ENCODE peak calls at places on chromosomes 12 and 14, in five cellular contexts. One of them, this sample, is unnamed.

GRCh38 chr14:23609001-23609400 is 27.2 kb upstream of the DHRS2 start:
- DNase-seq in trophoblast cell: peak
- DNase-seq in H1: no peak
- DNase-seq in H9: no peak
- DNase-seq in mesenchymal stem cell: no peak
- DNase-seq in this sample: no peak

GRCh38 chr12:70033310-70033709 is 208.3 kb downstream of the MYRFL start:
- DNase-seq in trophoblast cell: no peak
- DNase-seq in H1: no peak
- DNase-seq in H9: no peak
- DNase-seq in mesenchymal stem cell: no peak
- DNase-seq in this sample: no peak

GRCh38 chr14:52175982-52176502 is 91.5 kb upstream of the PTGDR start:
- DNase-seq in trophoblast cell: no peak
- DNase-seq in H1: no peak
- DNase-seq in H9: no peak
- DNase-seq in mesenchymal stem cell: no peak
- DNase-seq in this sample: no peak

GRCh38 chr14:73744874-73745529 is 30.8 kb upstream of the PNMA1 start:
- DNase-seq in trophoblast cell: peak
- DNase-seq in H1: no peak
- DNase-seq in H9: peak
- DNase-seq in mesenchymal stem cell: no peak
- DNase-seq in this sample: no peak

GRCh38 chr12:132726386-132726785 is 15.7 kb downstream of the PGAM5 start:
- DNase-seq in trophoblast cell: no peak
- DNase-seq in H1: no peak
- DNase-seq in H9: no peak
- DNase-seq in mesenchymal stem cell: no peak
- DNase-seq in this sample: no peak

GRCh38 chr14:102055181-102055901 is 31.5 kb downstream of the HSP90AA1 start:
- DNase-seq in trophoblast cell: peak
- DNase-seq in H1: peak
- DNase-seq in H9: peak
- DNase-seq in mesenchymal stem cell: no peak
- DNase-seq in this sample: no peak

GRCh38 chr14:59869381-59870255 is 958 bp downstream of the RTN1 start:
- DNase-seq in trophoblast cell: no peak
- DNase-seq in H1: peak
- DNase-seq in H9: peak
- DNase-seq in mesenchymal stem cell: no peak
- DNase-seq in this sample: no peak

GRCh38 chr14:64266206-64266605 is 28.0 kb downstream of the ESR2 start:
- DNase-seq in trophoblast cell: no peak
- DNase-seq in H1: no peak
- DNase-seq in H9: no peak
- DNase-seq in mesenchymal stem cell: peak
- DNase-seq in this sample: no peak

GRCh38 chr12:93603762-93604161 is 31.3 kb downstream of the SOCS2 start:
- DNase-seq in trophoblast cell: no peak
- DNase-seq in H1: no peak
- DNase-seq in H9: no peak
- DNase-seq in mesenchymal stem cell: no peak
- DNase-seq in this sample: no peak

GRCh38 chr12:124581299-124581698 is 13.9 kb upstream of the NCOR2 start:
- DNase-seq in trophoblast cell: no peak
- DNase-seq in H1: no peak
- DNase-seq in H9: no peak
- DNase-seq in mesenchymal stem cell: no peak
- DNase-seq in this sample: no peak

GRCh38 chr12:79689041-79689476 is 1.7 kb downstream of the PAWR start:
- DNase-seq in trophoblast cell: no peak
- DNase-seq in H1: no peak
- DNase-seq in H9: no peak
- DNase-seq in mesenchymal stem cell: no peak
- DNase-seq in this sample: no peak

GRCh38 chr12:29309320-29309902 is 71.6 kb downstream of the ERGIC2 start:
- DNase-seq in trophoblast cell: peak
- DNase-seq in H1: no peak
- DNase-seq in H9: no peak
- DNase-seq in mesenchymal stem cell: peak
- DNase-seq in this sample: no peak

GRCh38 chr12:14771651-14772137 is 31.6 kb downstream of the WBP11 start:
- DNase-seq in trophoblast cell: peak
- DNase-seq in H1: no peak
- DNase-seq in H9: peak
- DNase-seq in mesenchymal stem cell: peak
- DNase-seq in this sample: no peak

GRCh38 chr12:46470975-46471374 is 98.4 kb upstream of the SLC38A2 start:
- DNase-seq in trophoblast cell: no peak
- DNase-seq in H1: no peak
- DNase-seq in H9: no peak
- DNase-seq in mesenchymal stem cell: peak
- DNase-seq in this sample: no peak

GRCh38 chr14:26123459-26123858 is 474.4 kb downstream of the NOVA1 start:
- DNase-seq in trophoblast cell: no peak
- DNase-seq in H1: no peak
- DNase-seq in H9: no peak
- DNase-seq in mesenchymal stem cell: no peak
- DNase-seq in this sample: no peak

GRCh38 chr12:83040339-83040738 is 353.6 kb downstream of the TMTC2 start:
- DNase-seq in trophoblast cell: no peak
- DNase-seq in H1: no peak
- DNase-seq in H9: no peak
- DNase-seq in mesenchymal stem cell: no peak
- DNase-seq in this sample: no peak

GRCh38 chr14:21090940-21091663 is 7.4 kb downstream of the ZNF219 start:
- DNase-seq in trophoblast cell: no peak
- DNase-seq in H1: no peak
- DNase-seq in H9: no peak
- DNase-seq in mesenchymal stem cell: no peak
- DNase-seq in this sample: no peak

GRCh38 chr12:105835505-105835904 is 303.2 kb downstream of the NUAK1 start:
- DNase-seq in trophoblast cell: no peak
- DNase-seq in H1: no peak
- DNase-seq in H9: no peak
- DNase-seq in mesenchymal stem cell: no peak
- DNase-seq in this sample: no peak

GRCh38 chr14:77376380-77376770 is 519 bp downstream of the TMED8 start:
- DNase-seq in trophoblast cell: no peak
- DNase-seq in H1: peak
- DNase-seq in H9: peak
- DNase-seq in mesenchymal stem cell: peak
- DNase-seq in this sample: peak

GRCh38 chr14:89936654-89937185 is 17.8 kb downstream of the EFCAB11 start:
- DNase-seq in trophoblast cell: peak
- DNase-seq in H1: no peak
- DNase-seq in H9: no peak
- DNase-seq in mesenchymal stem cell: no peak
- DNase-seq in this sample: no peak

GRCh38 chr12:29616664-29617409 is 119.4 kb upstream of the OVCH1 start:
- DNase-seq in trophoblast cell: no peak
- DNase-seq in H1: no peak
- DNase-seq in H9: no peak
- DNase-seq in mesenchymal stem cell: peak
- DNase-seq in this sample: no peak

GRCh38 chr12:4379410-4379809 is at the start of gene FGF23:
- DNase-seq in trophoblast cell: no peak
- DNase-seq in H1: peak
- DNase-seq in H9: peak
- DNase-seq in mesenchymal stem cell: peak
- DNase-seq in this sample: peak

GRCh38 chr12:105741786-105742566 is 396.8 kb downstream of the NUAK1 start:
- DNase-seq in trophoblast cell: peak
- DNase-seq in H1: no peak
- DNase-seq in H9: no peak
- DNase-seq in mesenchymal stem cell: peak
- DNase-seq in this sample: no peak

GRCh38 chr12:21583587-21583986 is 21.1 kb downstream of the GYS2 start:
- DNase-seq in trophoblast cell: no peak
- DNase-seq in H1: no peak
- DNase-seq in H9: no peak
- DNase-seq in mesenchymal stem cell: no peak
- DNase-seq in this sample: no peak

GRCh38 chr12:15151141-15152091 is 69.8 kb downstream of the RERG start:
- DNase-seq in trophoblast cell: peak
- DNase-seq in H1: no peak
- DNase-seq in H9: no peak
- DNase-seq in mesenchymal stem cell: peak
- DNase-seq in this sample: peak

DNA sequence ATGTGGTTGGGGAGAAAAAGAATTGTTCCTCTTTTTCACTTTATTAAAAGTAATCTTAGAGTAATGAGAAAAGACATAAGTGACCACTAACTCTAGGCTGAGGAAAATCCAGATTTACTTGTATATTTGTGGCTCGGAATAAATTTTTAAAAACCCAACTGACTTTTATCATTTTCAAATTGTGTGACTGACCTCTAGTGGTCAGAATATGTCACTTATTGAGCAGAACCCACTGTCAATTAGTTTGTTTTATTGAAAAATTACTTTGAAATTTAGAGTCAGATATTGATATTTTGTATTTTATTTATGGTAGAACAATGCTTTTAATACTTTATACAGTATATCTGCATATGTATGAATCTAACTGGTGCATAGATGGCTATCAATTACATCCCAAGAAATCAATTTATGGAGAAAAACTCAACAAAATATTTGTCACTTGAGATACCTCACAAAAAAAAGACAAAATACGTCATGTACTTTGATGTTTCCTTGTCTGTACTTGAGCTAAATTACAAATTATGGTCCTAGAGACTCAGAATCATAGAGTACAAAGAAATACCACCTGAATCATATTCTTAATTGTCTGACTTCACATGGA is 229.4 kb downstream of the CNTN1 start:
- DNase-seq in trophoblast cell: peak
- DNase-seq in H1: no peak
- DNase-seq in H9: no peak
- DNase-seq in mesenchymal stem cell: peak
- DNase-seq in this sample: no peak
- H2BK12ac ChIP-seq in trophoblast cell: no peak
- H2BK12ac ChIP-seq in H1: no peak
- H2BK12ac ChIP-seq in H9: no peak
- H2BK12ac ChIP-seq in mesenchymal stem cell: no peak
- H2BK12ac ChIP-seq in this sample: no peak

DNA sequence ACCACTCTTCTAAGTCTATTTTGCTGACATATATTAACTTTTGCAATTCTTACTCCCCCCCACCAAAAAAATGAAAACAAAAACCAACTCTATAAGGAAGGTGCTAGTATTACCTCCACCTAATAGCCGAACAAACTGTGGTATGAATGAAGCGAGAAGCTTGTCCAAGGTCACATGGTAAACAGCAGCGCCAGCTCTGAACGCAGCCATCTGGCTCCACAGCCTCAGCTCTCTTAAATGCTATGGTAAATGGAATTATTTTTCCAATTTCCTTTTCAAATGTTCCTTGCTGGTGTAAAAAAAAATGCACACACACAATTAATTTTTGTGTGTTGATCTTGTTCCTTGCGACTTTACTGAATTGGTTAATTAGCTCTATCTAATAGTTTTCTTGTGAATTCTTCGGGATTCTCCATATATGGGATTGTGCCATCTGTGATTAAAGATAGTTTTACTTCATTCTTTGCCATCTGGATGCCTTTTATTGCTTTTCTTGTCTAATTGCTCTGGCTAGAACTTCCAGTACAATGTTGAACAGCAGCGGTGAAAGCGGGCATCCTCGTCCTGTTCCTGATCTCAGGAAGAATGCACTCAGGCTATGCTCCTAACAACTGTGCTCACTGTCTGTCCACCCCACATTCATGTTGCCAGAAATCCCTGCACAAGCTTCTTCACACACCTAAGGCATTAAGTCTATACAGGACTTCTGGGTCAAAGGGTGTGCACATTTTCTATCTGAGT is 10.7 kb upstream of the C12orf76 start:
- DNase-seq in trophoblast cell: no peak
- DNase-seq in H1: no peak
- DNase-seq in H9: no peak
- DNase-seq in mesenchymal stem cell: no peak
- DNase-seq in this sample: no peak
- H2BK12ac ChIP-seq in trophoblast cell: no peak
- H2BK12ac ChIP-seq in H1: no peak
- H2BK12ac ChIP-seq in H9: no peak
- H2BK12ac ChIP-seq in mesenchymal stem cell: peak
- H2BK12ac ChIP-seq in this sample: no peak

GRCh38 chr12:2544213-2544612 is 250.6 kb upstream of the FKBP4 start:
- DNase-seq in trophoblast cell: no peak
- DNase-seq in H1: no peak
- DNase-seq in H9: no peak
- DNase-seq in mesenchymal stem cell: no peak
- DNase-seq in this sample: no peak

GRCh38 chr12:2548095-2548494 is 246.7 kb upstream of the FKBP4 start:
- DNase-seq in trophoblast cell: no peak
- DNase-seq in H1: no peak
- DNase-seq in H9: no peak
- DNase-seq in mesenchymal stem cell: no peak
- DNase-seq in this sample: no peak

GRCh38 chr12:2550470-2551090 is 244.2 kb upstream of the FKBP4 start:
- DNase-seq in trophoblast cell: no peak
- DNase-seq in H1: no peak
- DNase-seq in H9: no peak
- DNase-seq in mesenchymal stem cell: no peak
- DNase-seq in this sample: no peak

GRCh38 chr12:2551097-2551496 is 243.7 kb upstream of the FKBP4 start:
- DNase-seq in trophoblast cell: no peak
- DNase-seq in H1: no peak
- DNase-seq in H9: no peak
- DNase-seq in mesenchymal stem cell: no peak
- DNase-seq in this sample: no peak

GRCh38 chr12:2547273-2548044 is 247.3 kb upstream of the FKBP4 start:
- DNase-seq in trophoblast cell: no peak
- DNase-seq in H1: no peak
- DNase-seq in H9: no peak
- DNase-seq in mesenchymal stem cell: no peak
- DNase-seq in this sample: no peak
- H2BK12ac ChIP-seq in trophoblast cell: no peak
- H2BK12ac ChIP-seq in H1: no peak
- H2BK12ac ChIP-seq in H9: no peak
- H2BK12ac ChIP-seq in mesenchymal stem cell: no peak
- H2BK12ac ChIP-seq in this sample: no peak

GRCh38 chr12:74963304-74963703 is 246.3 kb downstream of the KCNC2 start:
- DNase-seq in trophoblast cell: no peak
- DNase-seq in H1: no peak
- DNase-seq in H9: no peak
- DNase-seq in mesenchymal stem cell: no peak
- DNase-seq in this sample: no peak

GRCh38 chr12:74964390-74964789 is 245.2 kb downstream of the KCNC2 start:
- DNase-seq in trophoblast cell: no peak
- DNase-seq in H1: no peak
- DNase-seq in H9: no peak
- DNase-seq in mesenchymal stem cell: no peak
- DNase-seq in this sample: no peak

DNA sequence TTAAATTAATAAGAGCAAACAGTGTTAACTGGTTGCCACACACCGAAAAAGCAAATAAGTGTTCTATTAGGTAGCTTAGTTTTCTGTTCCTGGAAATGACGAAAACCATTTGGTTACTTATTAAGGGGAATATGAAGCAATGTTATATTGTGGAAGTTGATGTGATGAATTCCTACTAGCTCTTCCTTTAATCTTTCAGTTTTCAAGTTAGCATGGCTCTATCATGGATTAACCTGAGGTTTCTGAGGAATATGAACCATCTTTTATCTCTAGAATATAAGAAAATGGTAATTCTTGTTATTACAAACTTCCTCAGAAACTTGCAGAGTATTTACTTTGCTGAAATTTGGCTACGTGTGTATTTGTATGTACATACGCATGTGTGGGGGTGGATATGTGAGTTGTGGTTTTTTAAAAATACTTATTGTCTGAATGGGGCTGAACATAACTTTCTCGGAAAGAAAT is 245.7 kb downstream of the KCNC2 start:
- DNase-seq in trophoblast cell: no peak
- DNase-seq in H1: no peak
- DNase-seq in H9: no peak
- DNase-seq in mesenchymal stem cell: no peak
- DNase-seq in this sample: no peak
- H2BK12ac ChIP-seq in trophoblast cell: no peak
- H2BK12ac ChIP-seq in H1: no peak
- H2BK12ac ChIP-seq in H9: no peak
- H2BK12ac ChIP-seq in mesenchymal stem cell: no peak
- H2BK12ac ChIP-seq in this sample: no peak